ENCODE peak calls at places on chromosomes 3 and 15, in eight cellular contexts. K is MM.1S, X is Peyer's patch, Q is GM13976, M is natural killer cell, P is OCI-LY7, I is coronary artery, L is A549. Y is an unnamed sample.
A peak's percentile ranks its signal among the peaks of the same experiment; 100 is the strongest.

GRCh38 chr3:57446318-57446841 is 97.8 kb downstream of the DNAH12 start:
- DNase-seq in I (no peak), P (no peak), Q (no peak), K (no peak), X (no peak), L (no peak), M (no peak), Y (no peak)

GRCh38 chr3:141275973-141276372 is 44.3 kb downstream of the PXYLP1 start:
- DNase-seq in L (peak; percentile 91), X (no peak), K (no peak), P (no peak), M (no peak), Q (no peak), I (peak; percentile 8), Y (no peak)

GRCh38 chr15:71461748-71462147 is 346.5 kb downstream of the THSD4 start:
- DNase-seq in I (no peak), L (no peak), Q (no peak), M (no peak), X (no peak), P (no peak), K (no peak), Y (no peak)

GRCh38 chr3:46380471-46381215 is 9.9 kb downstream of the CCR5 start:
- DNase-seq in L (no peak), K (peak; percentile 68), P (no peak), M (no peak), I (peak; percentile 22), X (no peak), Q (no peak), Y (no peak)

GRCh38 chr15:70237626-70238025 is 139.9 kb upstream of the TLE3 start:
- DNase-seq in K (no peak), P (no peak), L (no peak), I (no peak), Q (no peak), X (no peak), M (no peak), Y (no peak)

GRCh38 chr3:56610669-56611335 is 53.8 kb downstream of the CCDC66 start:
- DNase-seq in K (no peak), I (no peak), X (no peak), M (no peak), L (no peak), P (no peak), Q (no peak), Y (no peak)

GRCh38 chr3:51705276-51706020 is 1.4 kb upstream of the GRM2 start:
- DNase-seq in K (no peak), Q (no peak), L (no peak), M (no peak), X (no peak), P (no peak), I (peak; percentile 52), Y (peak; percentile 46)

GRCh38 chr15:34335176-34335575 is 2.4 kb downstream of the SLC12A6 start:
- DNase-seq in Q (no peak), L (no peak), K (no peak), P (no peak), X (no peak), M (no peak), I (no peak), Y (no peak)

GRCh38 chr15:75181780-75182179 is 19.9 kb upstream of the C15orf39 start:
- DNase-seq in P (no peak), X (no peak), I (no peak), K (no peak), L (no peak), M (no peak), Q (no peak), Y (no peak)

GRCh38 chr15:75185271-75186029 is 16.2 kb upstream of the C15orf39 start:
- DNase-seq in P (no peak), I (no peak), X (no peak), M (no peak), Q (no peak), K (no peak), L (no peak), Y (no peak)

GRCh38 chr15:75178938-75179772 is 22.5 kb upstream of the C15orf39 start:
- DNase-seq in M (no peak), K (no peak), I (no peak), L (no peak), Q (no peak), X (no peak), P (no peak), Y (no peak)

GRCh38 chr15:75179773-75180140 is 21.9 kb upstream of the C15orf39 start:
- DNase-seq in P (no peak), K (no peak), I (no peak), X (no peak), L (no peak), Q (no peak), M (no peak), Y (no peak)

DNA sequence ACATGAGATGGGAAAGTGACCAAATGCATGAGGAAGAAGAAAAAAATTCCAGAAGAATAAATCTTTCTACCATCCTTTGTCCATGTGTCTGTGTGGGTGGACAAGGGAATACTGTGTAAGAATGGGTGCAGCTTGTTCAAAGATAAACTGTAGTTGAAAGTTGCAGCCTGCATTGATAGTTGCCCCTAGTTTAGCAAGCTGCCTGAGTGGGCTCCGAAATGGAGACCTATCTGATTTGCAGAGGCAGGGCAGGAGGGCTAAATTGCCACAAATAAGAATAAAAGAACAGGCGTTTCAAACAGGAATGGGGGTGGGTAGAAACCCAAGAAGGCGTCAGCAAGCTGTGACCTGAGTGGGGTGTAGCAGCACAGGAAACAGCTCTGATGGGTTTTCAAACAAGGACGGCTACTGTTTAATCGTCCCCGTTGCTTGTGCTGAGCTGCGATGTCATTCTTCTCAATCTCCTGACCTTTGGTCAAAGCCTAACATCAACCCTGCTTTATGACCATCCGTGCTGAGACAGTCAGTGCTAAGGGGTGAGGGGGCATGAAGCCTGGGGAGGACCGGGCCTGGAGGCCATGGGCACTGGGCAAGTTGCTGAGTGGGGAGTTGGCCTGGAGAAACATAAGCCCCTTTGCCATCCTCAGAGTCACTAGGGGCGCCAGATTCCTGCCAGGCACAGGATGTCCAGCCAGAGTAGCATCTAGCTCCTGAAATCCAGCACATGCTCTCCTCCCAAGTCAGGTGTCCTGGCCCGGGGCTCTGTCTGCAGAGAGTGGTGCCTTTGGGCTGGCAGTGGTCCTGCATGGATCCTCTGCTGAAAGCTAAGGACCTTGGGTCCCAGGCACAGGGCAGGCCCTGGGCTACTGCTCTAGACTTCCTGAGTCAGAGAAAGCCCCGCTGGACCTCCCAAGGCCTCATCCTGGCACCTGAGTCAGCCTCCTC is 19.2 kb upstream of the C15orf39 start:
- DNase-seq in I (no peak), K (no peak), M (no peak), P (no peak), L (no peak), X (peak; percentile 65), Q (no peak), Y (no peak)
- TF ChIP-seq CTCF in I (no peak), K (no peak), M (no peak), P (peak; percentile 44), L (no peak), X (no peak), Q (no peak), Y (no peak)

GRCh38 chr3:42557849-42558248 is 23.9 kb downstream of the SEC22C start:
- DNase-seq in I (no peak), K (no peak), Q (no peak), M (no peak), X (peak; percentile 69), P (peak; percentile 34), L (no peak), Y (no peak)
- TF ChIP-seq CTCF in I (no peak), K (no peak), Q (peak; percentile 19), M (no peak), X (no peak), P (peak; percentile 70), L (no peak), Y (peak; percentile 41)

GRCh38 chr3:37812497-37812896 is 49.2 kb upstream of the CTDSPL start:
- DNase-seq in X (no peak), P (no peak), K (no peak), Q (no peak), M (no peak), L (no peak), I (no peak), Y (no peak)

GRCh38 chr3:37816271-37816670 is 45.4 kb upstream of the CTDSPL start:
- DNase-seq in P (no peak), K (no peak), M (no peak), I (no peak), L (no peak), X (no peak), Q (no peak), Y (no peak)

GRCh38 chr3:37813403-37813802 is 48.3 kb upstream of the CTDSPL start:
- DNase-seq in M (no peak), X (no peak), K (no peak), Q (peak; percentile 55), L (no peak), I (no peak), P (no peak), Y (no peak)

GRCh38 chr3:37811625-37812356 is 49.9 kb upstream of the CTDSPL start:
- DNase-seq in X (no peak), K (no peak), M (no peak), L (no peak), P (no peak), Q (no peak), I (no peak), Y (no peak)

DNA sequence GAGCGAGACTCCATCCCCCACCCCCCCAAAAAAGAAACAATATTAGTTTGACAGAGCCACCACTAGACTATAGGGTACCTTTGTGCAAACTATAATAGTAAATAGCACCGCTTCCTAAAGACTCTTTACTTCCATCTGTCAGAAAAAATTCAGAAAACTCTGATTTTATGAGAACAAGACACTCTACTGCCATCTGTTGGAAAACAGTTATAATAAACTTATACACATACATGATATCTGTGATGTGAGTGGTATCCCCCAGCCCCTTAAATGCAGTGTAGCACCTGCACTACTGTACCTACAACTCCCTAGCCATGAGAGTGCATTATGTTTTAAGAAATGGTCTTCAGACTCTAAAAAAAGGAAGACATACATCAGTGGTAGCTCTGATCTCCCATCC is 47.1 kb upstream of the CTDSPL start:
- DNase-seq in Q (peak; percentile 39), L (no peak), I (no peak), P (peak; percentile 39), X (no peak), M (no peak), K (peak; percentile 40), Y (no peak)
- TF ChIP-seq CTCF in Q (peak; percentile 27), L (peak; percentile 44), I (no peak), P (peak; percentile 74), X (no peak), M (no peak), K (peak; percentile 48), Y (peak; percentile 32)

GRCh38 chr15:49372366-49372765 is 50.7 kb upstream of the FGF7 start:
- DNase-seq in Q (no peak), X (no peak), M (no peak), I (no peak), K (no peak), P (no peak), L (no peak), Y (no peak)

GRCh38 chr15:49366496-49366895 is 56.5 kb upstream of the FGF7 start:
- DNase-seq in M (no peak), P (no peak), K (no peak), X (no peak), Q (no peak), L (no peak), I (no peak), Y (no peak)

GRCh38 chr15:49370782-49371181 is 52.3 kb upstream of the FGF7 start:
- DNase-seq in P (peak; percentile 10), I (no peak), M (no peak), Q (no peak), L (peak; percentile 23), K (peak; percentile 15), X (no peak), Y (no peak)
- TF ChIP-seq CTCF in P (peak; percentile 41), I (no peak), M (no peak), Q (no peak), L (peak; percentile 35), K (peak; percentile 32), X (no peak), Y (no peak)